ENCODE peak calls at places on chromosomes 13 and 19, in seven cellular contexts. J, X, V, N, F, D and L are unnamed samples.
A peak's percentile ranks its signal among the peaks of the same experiment; 100 is the strongest.

GRCh38 chr19:58381460-58382220 is 810 bp upstream of the ZNF837 start:
- DNase-seq in V (no peak), J (no peak), D (no peak), N (no peak), X (no peak), F (no peak), L (no peak)

GRCh38 chr13:34216251-34216650 is 398.3 kb downstream of the RFC3 start:
- DNase-seq in N (no peak), J (no peak), V (no peak), X (no peak), F (no peak), D (no peak), L (no peak)

GRCh38 chr19:17524651-17525050 is 13.2 kb downstream of the PGLS start:
- DNase-seq in J (no peak), X (no peak), N (no peak), V (no peak), F (no peak), D (no peak), L (no peak)

GRCh38 chr19:55672418-55672817 is 2.6 kb upstream of the EPN1 start:
- DNase-seq in F (no peak), D (no peak), J (no peak), N (no peak), X (peak; percentile 52), V (no peak), L (no peak)

GRCh38 chr13:80339578-80339840 is 1.4 kb downstream of the SPRY2 start:
- DNase-seq in X (no peak), D (no peak), J (peak; percentile 63), F (no peak), N (no peak), V (no peak), L (no peak)

GRCh38 chr19:6743714-6744380 is 4.4 kb downstream of the TRIP10 start:
- DNase-seq in F (no peak), D (no peak), N (no peak), J (no peak), X (no peak), V (no peak), L (no peak)

GRCh38 chr13:78589206-78589605 is 14.1 kb downstream of the POU4F1 start:
- DNase-seq in V (no peak), X (peak; percentile 12), F (peak; percentile 89), D (peak; percentile 39), N (no peak), J (no peak), L (no peak)

GRCh38 chr13:24905242-24905641 is 141.3 kb downstream of the RNF17 start:
- DNase-seq in X (no peak), F (no peak), V (no peak), J (no peak), D (no peak), N (no peak), L (no peak)

GRCh38 chr13:29396446-29396845 is 199.0 kb downstream of the SLC7A1 start:
- DNase-seq in V (no peak), F (no peak), N (no peak), D (no peak), X (no peak), J (no peak), L (no peak)

GRCh38 chr13:51912091-51912490 is 50.3 kb downstream of the CCDC70 start:
- DNase-seq in V (no peak), F (no peak), D (no peak), J (no peak), X (no peak), N (no peak), L (peak; percentile 69)

GRCh38 chr13:86581711-86582110 is 782.5 kb upstream of the SLITRK6 start:
- DNase-seq in N (no peak), J (no peak), V (no peak), D (no peak), X (no peak), F (no peak), L (no peak)

GRCh38 chr19:4379383-4380253 is 20.7 kb downstream of the SH3GL1 start:
- DNase-seq in F (no peak), D (no peak), V (no peak), N (peak; percentile 69), J (peak; percentile 18), X (no peak), L (peak; percentile 83)

GRCh38 chr19:53782698-53783097 is 41.4 kb downstream of the NLRP12 start:
- DNase-seq in N (no peak), J (no peak), X (no peak), V (no peak), F (no peak), D (no peak), L (no peak)

GRCh38 chr13:110817143-110817542 is 97.7 kb downstream of the ANKRD10 start:
- DNase-seq in D (no peak), X (no peak), N (no peak), V (no peak), J (no peak), F (no peak), L (no peak)

GRCh38 chr13:110820311-110820710 is 94.6 kb downstream of the ANKRD10 start:
- DNase-seq in N (no peak), J (no peak), D (no peak), X (no peak), V (no peak), F (peak; percentile 34), L (no peak)

GRCh38 chr13:110818747-110819146 is 96.1 kb downstream of the ANKRD10 start:
- DNase-seq in N (no peak), F (peak; percentile 34), D (no peak), J (no peak), V (no peak), X (no peak), L (no peak)

GRCh38 chr13:110816500-110816899 is 98.4 kb downstream of the ANKRD10 start:
- DNase-seq in D (no peak), F (no peak), J (no peak), N (no peak), X (no peak), V (no peak), L (no peak)

DNA sequence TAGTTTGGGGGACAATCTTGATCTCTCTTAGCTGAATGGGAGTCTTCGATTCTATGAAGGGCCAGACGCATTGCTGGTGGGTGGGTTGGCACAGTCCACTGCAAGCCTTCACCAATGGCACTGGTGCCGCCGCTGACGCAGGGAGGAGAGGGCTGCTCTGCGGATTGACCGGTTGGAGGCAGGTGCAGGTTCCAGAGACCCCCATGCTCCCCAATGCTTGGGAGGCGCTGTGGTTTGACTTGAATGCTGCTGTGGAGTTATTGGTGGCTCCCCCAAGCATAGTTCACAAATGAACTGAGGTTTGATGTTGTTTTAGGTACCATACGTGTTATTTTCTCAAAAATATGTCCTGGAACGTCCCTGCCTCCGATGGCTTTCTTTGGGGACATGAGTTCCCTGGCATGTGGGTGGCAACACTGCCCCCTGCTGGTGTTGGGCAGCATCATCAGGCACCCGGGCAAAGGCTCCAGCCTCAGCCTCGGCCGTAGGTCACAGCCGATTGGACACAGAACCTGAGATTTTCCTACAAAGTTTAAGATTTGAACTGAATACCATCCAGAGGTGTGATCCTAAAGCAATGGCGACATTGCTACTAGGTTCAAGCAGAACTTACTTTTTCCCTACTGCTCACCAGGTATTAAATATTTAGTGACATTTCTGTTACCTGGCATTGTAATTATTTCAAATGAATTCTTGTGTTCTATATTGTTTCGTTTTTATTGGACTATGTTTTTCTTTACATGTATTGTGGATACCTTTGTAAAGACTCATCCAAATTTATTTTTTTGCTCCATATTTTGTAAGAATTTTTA is 95.5 kb downstream of the ANKRD10 start:
- DNase-seq in J (peak; percentile 93), V (peak; percentile 66), X (peak; percentile 86), F (peak; percentile 93), D (peak; percentile 54), N (peak; percentile 39), L (peak; percentile 74)
- TF ChIP-seq JUND in J (no peak), V (no peak), X (no peak), F (no peak), D (no peak), N (no peak), L (no peak)

GRCh38 chr19:10965398-10965797 is 4.6 kb downstream of the SMARCA4 start:
- DNase-seq in X (no peak), N (no peak), V (no peak), D (no peak), J (no peak), F (no peak), L (no peak)

GRCh38 chr19:10964903-10965302 is 4.1 kb downstream of the SMARCA4 start:
- DNase-seq in D (no peak), X (no peak), N (no peak), F (no peak), J (no peak), V (no peak), L (no peak)

GRCh38 chr19:10961763-10962536 is 1.1 kb downstream of the SMARCA4 start:
- DNase-seq in F (no peak), V (no peak), X (peak; percentile 18), D (no peak), N (no peak), J (no peak), L (no peak)

GRCh38 chr19:10962863-10963262 is 2.0 kb downstream of the SMARCA4 start:
- DNase-seq in J (no peak), D (no peak), V (no peak), N (no peak), X (no peak), F (no peak), L (no peak)

GRCh38 chr19:10963865-10964264 is 3.0 kb downstream of the SMARCA4 start:
- DNase-seq in X (no peak), V (no peak), N (no peak), J (no peak), F (no peak), D (no peak), L (no peak)
- TF ChIP-seq JUND in X (no peak), V (no peak), N (no peak), J (no peak), F (no peak), D (no peak), L (no peak)

DNA sequence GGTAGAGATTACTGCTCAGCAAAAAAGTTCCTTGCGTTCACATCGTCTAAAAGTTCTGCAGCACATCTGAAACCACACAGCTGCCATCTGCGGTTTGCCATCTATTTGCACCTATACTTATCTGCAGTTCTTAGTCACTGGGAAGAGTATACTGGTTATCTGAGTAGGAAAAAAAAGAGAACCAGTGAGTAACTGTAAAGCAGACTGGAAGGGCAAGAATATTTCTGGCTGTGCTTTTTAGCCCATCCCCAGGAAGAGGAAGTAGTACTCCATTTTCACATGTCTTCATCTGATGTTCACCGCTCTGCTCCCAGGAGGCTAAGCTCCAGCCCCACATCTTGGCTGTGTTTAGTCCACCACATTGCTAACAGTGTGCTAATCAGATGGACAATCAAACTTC is 35.6 kb downstream of the EFNB2 start:
- DNase-seq in V (no peak), F (no peak), X (no peak), J (no peak), D (no peak), N (peak; percentile 15), L (no peak)
- TF ChIP-seq JUND in V (no peak), F (no peak), X (no peak), J (no peak), D (no peak), N (no peak), L (no peak)

DNA sequence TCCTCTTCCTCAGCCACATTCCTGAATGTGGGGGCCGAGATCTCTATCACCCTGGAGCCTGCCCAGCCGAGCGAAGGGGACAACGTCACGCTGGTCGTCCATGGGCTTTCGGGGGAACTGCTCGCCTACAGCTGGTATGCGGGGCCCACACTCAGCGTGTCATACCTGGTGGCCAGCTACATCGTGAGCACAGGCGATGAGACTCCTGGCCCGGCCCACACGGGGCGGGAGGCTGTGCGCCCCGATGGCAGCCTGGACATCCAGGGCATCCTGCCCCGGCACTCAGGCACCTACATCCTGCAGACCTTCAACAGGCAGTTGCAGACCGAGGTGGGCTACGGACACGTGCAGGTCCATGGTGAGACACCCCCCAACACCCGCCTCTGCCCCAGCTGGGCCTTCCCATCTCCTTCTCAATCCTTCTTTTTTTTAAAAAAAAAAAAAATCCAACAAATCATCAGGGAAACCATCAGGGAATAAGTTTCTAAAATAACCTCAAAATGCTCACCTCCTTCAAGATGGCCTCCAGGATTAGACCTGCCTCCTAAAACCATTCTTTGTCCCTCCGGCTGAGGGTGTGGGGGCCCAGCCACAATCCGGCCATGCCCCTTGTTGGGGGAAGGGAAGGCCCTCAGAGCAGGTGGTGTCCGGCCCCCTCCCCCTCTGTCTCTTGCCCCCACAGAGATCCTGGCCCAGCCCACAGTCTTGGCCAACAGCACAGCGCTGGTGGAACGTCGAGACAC is 4.6 kb downstream of the CEACAM16 start:
- DNase-seq in F (no peak), X (no peak), J (no peak), D (no peak), V (no peak), N (no peak), L (no peak)
- TF ChIP-seq JUND in F (no peak), X (no peak), J (no peak), D (no peak), V (no peak), N (no peak), L (no peak)